ENCODE peak calls at places on chromosomes 2 and 18, in five cellular contexts. J is heart left ventricle, B is thoracic aorta, S is progenitor cell of endocrine pancreas, F is stomach. T is an unnamed sample.

GRCh38 chr2:110816404-110817365 is 84.3 kb downstream of the ACOXL start:
- DNase-seq in J (no peak), B (no peak), S (no peak), F (no peak), T (no peak)

GRCh38 chr2:188314314-188315054 is 22.8 kb downstream of the GULP1 start:
- DNase-seq in J (no peak), B (no peak), S (no peak), F (no peak), T (no peak)

GRCh38 chr2:47864566-47864965 is 41.7 kb downstream of the FBXO11 start:
- DNase-seq in J (no peak), B (no peak), S (no peak), F (no peak), T (no peak)

GRCh38 chr2:178271629-178272333 is 77.5 kb downstream of the OSBPL6 start:
- DNase-seq in J (peak), B (peak), S (no peak), F (no peak), T (no peak)

GRCh38 chr18:26919656-26920055 is 54.1 kb upstream of the AQP4 start:
- DNase-seq in J (peak), B (no peak), S (no peak), F (no peak), T (no peak)

GRCh38 chr2:235928751-235929370 is 239.3 kb downstream of the GBX2 start:
- DNase-seq in J (no peak), B (no peak), S (no peak), F (no peak), T (no peak)

GRCh38 chr2:157785200-157785599 is 90.9 kb downstream of the ACVR1 start:
- DNase-seq in J (no peak), B (no peak), S (no peak), F (no peak), T (no peak)

GRCh38 chr2:165745916-165746315 is 48.1 kb downstream of the GALNT3 start:
- DNase-seq in J (no peak), B (no peak), S (no peak), F (no peak), T (no peak)

GRCh38 chr2:7418343-7418742 is 501.1 kb downstream of the RNF144A start:
- DNase-seq in J (no peak), B (no peak), S (no peak), F (no peak), T (no peak)

GRCh38 chr2:3736112-3736511 is 32.7 kb downstream of the DCDC2C start:
- DNase-seq in J (no peak), B (no peak), S (no peak), F (no peak), T (no peak)

GRCh38 chr2:128350736-128351135 is 32.1 kb upstream of the HS6ST1 start:
- DNase-seq in J (no peak), B (no peak), S (no peak), F (no peak), T (no peak)
- TF ChIP-seq CTCF in J (no peak), B (no peak), S (no peak), F (no peak), T (no peak)

GRCh38 chr2:215550331-215550730 is 114.5 kb upstream of the FN1 start:
- DNase-seq in J (no peak), B (no peak), S (no peak), F (no peak), T (no peak)

GRCh38 chr2:215552144-215552580 is 116.3 kb upstream of the FN1 start:
- DNase-seq in J (no peak), B (no peak), S (no peak), F (no peak), T (no peak)

GRCh38 chr2:215554689-215555088 is 118.8 kb upstream of the FN1 start:
- DNase-seq in J (no peak), B (no peak), S (no peak), F (no peak), T (no peak)

GRCh38 chr2:215556979-215557378 is 121.1 kb upstream of the FN1 start:
- DNase-seq in J (no peak), B (no peak), S (no peak), F (no peak), T (no peak)

GRCh38 chr2:215553946-215554345 is 118.1 kb upstream of the FN1 start:
- DNase-seq in J (no peak), B (no peak), S (no peak), F (no peak), T (no peak)
- TF ChIP-seq CTCF in J (no peak), B (no peak), S (no peak), F (no peak), T (peak)

GRCh38 chr18:76435321-76435989 is 59.6 kb downstream of the ZNF516 start:
- DNase-seq in J (no peak), B (no peak), S (no peak), F (no peak), T (no peak)
- TF ChIP-seq CTCF in J (no peak), B (no peak), S (peak), F (no peak), T (no peak)

GRCh38 chr2:129203315-129203714 is 776.2 kb upstream of the RAB6C start:
- DNase-seq in J (no peak), B (no peak), S (no peak), F (no peak), T (no peak)
- TF ChIP-seq CTCF in J (no peak), B (no peak), S (no peak), F (no peak), T (no peak)

GRCh38 chr2:230913406-230913805 is 11.6 kb downstream of the GPR55 start:
- DNase-seq in J (no peak), B (no peak), S (no peak), F (peak), T (no peak)
- TF ChIP-seq CTCF in J (peak), B (peak), S (peak), F (peak), T (peak)

GRCh38 chr2:190205643-190206042 is 114.0 kb downstream of the HIBCH start:
- DNase-seq in J (no peak), B (no peak), S (no peak), F (no peak), T (no peak)

GRCh38 chr2:190210471-190210870 is 109.2 kb downstream of the HIBCH start:
- DNase-seq in J (no peak), B (no peak), S (no peak), F (no peak), T (no peak)

GRCh38 chr2:190207929-190208328 is 111.7 kb downstream of the HIBCH start:
- DNase-seq in J (no peak), B (no peak), S (no peak), F (no peak), T (no peak)

GRCh38 chr2:190213441-190214335 is 105.9 kb downstream of the HIBCH start:
- DNase-seq in J (no peak), B (no peak), S (no peak), F (no peak), T (no peak)

DNA sequence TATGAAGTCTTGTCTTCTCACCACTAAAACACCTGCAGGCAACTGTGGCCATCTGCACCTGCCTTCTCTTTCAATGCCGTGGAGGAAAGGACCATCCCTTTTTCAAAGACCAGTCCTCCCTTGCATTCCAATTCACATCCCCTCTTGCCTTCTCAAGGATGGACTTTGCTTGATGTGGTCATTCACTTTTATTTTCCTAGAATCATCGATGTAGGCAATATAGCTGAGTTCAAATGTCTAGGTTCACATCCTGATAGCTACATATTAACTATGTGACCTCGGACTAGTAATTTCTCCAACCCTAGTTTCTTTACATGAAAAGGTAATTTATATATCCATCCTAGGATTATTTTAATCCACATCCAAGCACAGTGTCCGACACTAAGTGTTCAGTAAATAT is 110.0 kb downstream of the HIBCH start:
- DNase-seq in J (no peak), B (no peak), S (no peak), F (no peak), T (no peak)
- TF ChIP-seq CTCF in J (no peak), B (no peak), S (no peak), F (no peak), T (no peak)

T was measured in GM10248.